ENCODE peak calls at places on chromosomes 7 and 10, in four cellular contexts. B is anterior cingulate cortex; V is stimulated activated CD4-positive, alpha-beta T cell treated with anti-CD3 and anti-CD28 coated beads, Interleukin-2, amount 100 ng/mL, for 48 hours; E is effector memory CD8-positive, alpha-beta T cell. L is an unnamed sample.

GRCh38 chr10:21172774-21173432 is 275.8 kb upstream of the NEBL start:
- DNase-seq in B (no peak), E (no peak), V (no peak), L (no peak)

GRCh38 chr10:106608101-106608500 is 556.4 kb downstream of the SORCS1 start:
- DNase-seq in B (no peak), V (no peak), E (no peak), L (no peak)

GRCh38 chr7:82501256-82501815 is 57.8 kb upstream of the CACNA2D1 start:
- DNase-seq in E (no peak), B (no peak), V (no peak), L (no peak)

GRCh38 chr7:30062587-30062986 is 34.4 kb downstream of the PLEKHA8 start:
- DNase-seq in B (no peak), E (no peak), V (no peak), L (no peak)

GRCh38 chr10:49080071-49080470 is 35.3 kb downstream of the VSTM4 start:
- DNase-seq in B (no peak), V (no peak), E (no peak), L (no peak)

GRCh38 chr7:19560111-19560883 is 148.5 kb downstream of the POLR1F start:
- DNase-seq in V (no peak), B (no peak), E (no peak), L (no peak)

GRCh38 chr10:33279276-33279675 is 55.2 kb downstream of the NRP1 start:
- DNase-seq in V (no peak), E (no peak), B (no peak), L (no peak)

GRCh38 chr7:45593121-45593541 is 19.0 kb downstream of the ADCY1 start:
- DNase-seq in B (no peak), V (no peak), E (no peak), L (no peak)

GRCh38 chr10:32318476-32318896 is 28.5 kb downstream of the EPC1 start:
- DNase-seq in V (no peak), E (no peak), B (no peak), L (no peak)

GRCh38 chr10:91551856-91552255 is 81.0 kb downstream of the PPP1R3C start:
- DNase-seq in V (no peak), E (no peak), B (peak), L (no peak)

GRCh38 chr7:35555934-35556333 is 139.0 kb downstream of the HERPUD2 start:
- DNase-seq in E (no peak), V (no peak), B (no peak), L (no peak)

GRCh38 chr7:20350518-20350951 is 19.8 kb downstream of the ITGB8 start:
- DNase-seq in E (no peak), B (peak), V (no peak), L (no peak)

GRCh38 chr10:84184517-84184916 is 9.8 kb upstream of the CDHR1 start:
- DNase-seq in E (no peak), B (no peak), V (no peak), L (no peak)

GRCh38 chr7:34622182-34622581 is 35.8 kb upstream of the NPSR1 start:
- DNase-seq in V (no peak), B (no peak), E (no peak), L (no peak)

GRCh38 chr7:44196450-44196872 is 4.3 kb upstream of the YKT6 start:
- DNase-seq in E (no peak), V (peak), B (peak), L (no peak)

GRCh38 chr10:113060221-113061053 is 110.4 kb downstream of the TCF7L2 start:
- DNase-seq in E (no peak), V (no peak), B (peak), L (peak)

GRCh38 chr10:110919349-110919931 is at the start of gene SHOC2:
- DNase-seq in B (no peak), E (peak), V (peak), L (no peak)

GRCh38 chr7:47379629-47380324 is 202.1 kb downstream of the TNS3 start:
- DNase-seq in V (no peak), E (no peak), B (peak), L (no peak)

GRCh38 chr7:6453737-6454136 is 6.0 kb upstream of the DAGLB start:
- DNase-seq in V (no peak), B (no peak), E (no peak), L (no peak)

GRCh38 chr10:127872871-127873600 is 19.7 kb downstream of the CLRN3 start:
- DNase-seq in B (no peak), E (no peak), V (no peak), L (no peak)

GRCh38 chr7:2572101-2572842 is 13.5 kb downstream of the IQCE start:
- DNase-seq in V (no peak), B (no peak), E (no peak), L (no peak)

L was measured in CMK.